ENCODE peak calls at places on chromosomes 7 and 10, in six cellular contexts. V is transverse colon, Q is lower leg skin, T is fibroblast of lung, D is left lung, C is foreskin fibroblast. W is an unnamed sample.

GRCh38 chr10:12419279-12419847 is 70.0 kb downstream of the CAMK1D start:
- DNase-seq in V (no peak), Q (peak; percentile 72), T (peak; percentile 91), D (no peak), C (peak; percentile 89), W (peak; percentile 91)

GRCh38 chr7:12389089-12389700 is 14.5 kb downstream of the VWDE start:
- DNase-seq in V (peak; percentile 26), Q (no peak), T (peak; percentile 72), D (no peak), C (peak; percentile 80), W (peak; percentile 72)

GRCh38 chr10:27620425-27621397 is 116.6 kb downstream of the RAB18 start:
- DNase-seq in V (no peak), Q (peak; percentile 65), T (peak; percentile 62), D (no peak), C (peak; percentile 85), W (no peak)

GRCh38 chr10:117215079-117215478 is 17.8 kb downstream of the KCNK18 start:
- DNase-seq in V (no peak), Q (no peak), T (no peak), D (no peak), C (no peak), W (no peak)

GRCh38 chr7:154789404-154789803 is 213.5 kb downstream of the PAXIP1 start:
- DNase-seq in V (no peak), Q (no peak), T (no peak), D (no peak), C (no peak), W (no peak)

GRCh38 chr10:44955408-44956070 is 4.1 kb upstream of the RASSF4 start:
- DNase-seq in V (no peak), Q (peak; percentile 80), T (no peak), D (no peak), C (no peak), W (no peak)

GRCh38 chr10:6600224-6600987 is 20.3 kb upstream of the PRKCQ start:
- DNase-seq in V (no peak), Q (no peak), T (no peak), D (no peak), C (no peak), W (no peak)

GRCh38 chr10:51092402-51092801 is 18.1 kb downstream of the PRKG1 start:
- DNase-seq in V (peak; percentile 63), Q (no peak), T (peak; percentile 66), D (peak; percentile 37), C (peak; percentile 49), W (peak; percentile 9)

GRCh38 chr10:42753507-42754154 is 29.0 kb upstream of the BMS1 start:
- DNase-seq in V (no peak), Q (no peak), T (no peak), D (no peak), C (peak; percentile 27), W (no peak)

GRCh38 chr10:43574906-43575305 is 490 bp upstream of the ZNF239 start:
- DNase-seq in V (no peak), Q (no peak), T (no peak), D (no peak), C (no peak), W (no peak)

GRCh38 chr10:124579003-124579384 is 117.4 kb downstream of the LHPP start:
- DNase-seq in V (no peak), Q (no peak), T (no peak), D (peak; percentile 28), C (no peak), W (peak; percentile 18)

GRCh38 chr10:29435809-29436501 is 147.1 kb downstream of the LYZL1 start:
- DNase-seq in V (no peak), Q (no peak), T (peak; percentile 27), D (no peak), C (peak; percentile 50), W (no peak)

GRCh38 chr7:29424984-29425309 is 138.7 kb upstream of the PRR15 start:
- DNase-seq in V (peak; percentile 59), Q (no peak), T (no peak), D (no peak), C (no peak), W (no peak)

GRCh38 chr10:103814104-103814503 is 41.3 kb downstream of the SH3PXD2A start:
- DNase-seq in V (peak; percentile 43), Q (no peak), T (no peak), D (no peak), C (peak; percentile 23), W (no peak)

GRCh38 chr10:68196707-68197106 is 35.2 kb downstream of the ATOH7 start:
- DNase-seq in V (no peak), Q (no peak), T (no peak), D (no peak), C (no peak), W (no peak)

GRCh38 chr10:48523820-48524758 is 80.8 kb downstream of the ARHGAP22 start:
- DNase-seq in V (no peak), Q (no peak), T (peak; percentile 14), D (no peak), C (peak; percentile 53), W (no peak)

GRCh38 chr7:20172736-20173334 is 44.3 kb downstream of the MACC1 start:
- DNase-seq in V (peak; percentile 62), Q (peak; percentile 32), T (peak; percentile 64), D (no peak), C (peak; percentile 55), W (peak; percentile 71)

GRCh38 chr7:105132835-105133234 is 118.8 kb downstream of the KMT2E start:
- DNase-seq in V (no peak), Q (no peak), T (no peak), D (no peak), C (no peak), W (no peak)

GRCh38 chr7:84792232-84792882 is 394.5 kb downstream of the SEMA3D start:
- DNase-seq in V (no peak), Q (no peak), T (peak; percentile 17), D (no peak), C (peak; percentile 11), W (no peak)

GRCh38 chr7:924541-925231 is 29.8 kb downstream of the ADAP1 start:
- DNase-seq in V (peak; percentile 38), Q (no peak), T (no peak), D (peak; percentile 31), C (no peak), W (no peak)

GRCh38 chr10:49184642-49185111 is 3.5 kb downstream of the TMEM273 start:
- DNase-seq in V (no peak), Q (no peak), T (no peak), D (no peak), C (no peak), W (no peak)

GRCh38 chr7:38147005-38147404 is 31.0 kb upstream of the STARD3NL start:
- DNase-seq in V (no peak), Q (no peak), T (no peak), D (peak; percentile 36), C (no peak), W (no peak)

GRCh38 chr7:38141187-38141586 is 36.9 kb upstream of the STARD3NL start:
- DNase-seq in V (no peak), Q (no peak), T (no peak), D (no peak), C (no peak), W (no peak)

GRCh38 chr7:38142736-38143135 is 35.3 kb upstream of the STARD3NL start:
- DNase-seq in V (no peak), Q (no peak), T (no peak), D (no peak), C (no peak), W (no peak)
- TF ChIP-seq CTCF in V (no peak), Q (no peak), T (no peak), D (no peak), C (no peak), W (no peak)

DNA sequence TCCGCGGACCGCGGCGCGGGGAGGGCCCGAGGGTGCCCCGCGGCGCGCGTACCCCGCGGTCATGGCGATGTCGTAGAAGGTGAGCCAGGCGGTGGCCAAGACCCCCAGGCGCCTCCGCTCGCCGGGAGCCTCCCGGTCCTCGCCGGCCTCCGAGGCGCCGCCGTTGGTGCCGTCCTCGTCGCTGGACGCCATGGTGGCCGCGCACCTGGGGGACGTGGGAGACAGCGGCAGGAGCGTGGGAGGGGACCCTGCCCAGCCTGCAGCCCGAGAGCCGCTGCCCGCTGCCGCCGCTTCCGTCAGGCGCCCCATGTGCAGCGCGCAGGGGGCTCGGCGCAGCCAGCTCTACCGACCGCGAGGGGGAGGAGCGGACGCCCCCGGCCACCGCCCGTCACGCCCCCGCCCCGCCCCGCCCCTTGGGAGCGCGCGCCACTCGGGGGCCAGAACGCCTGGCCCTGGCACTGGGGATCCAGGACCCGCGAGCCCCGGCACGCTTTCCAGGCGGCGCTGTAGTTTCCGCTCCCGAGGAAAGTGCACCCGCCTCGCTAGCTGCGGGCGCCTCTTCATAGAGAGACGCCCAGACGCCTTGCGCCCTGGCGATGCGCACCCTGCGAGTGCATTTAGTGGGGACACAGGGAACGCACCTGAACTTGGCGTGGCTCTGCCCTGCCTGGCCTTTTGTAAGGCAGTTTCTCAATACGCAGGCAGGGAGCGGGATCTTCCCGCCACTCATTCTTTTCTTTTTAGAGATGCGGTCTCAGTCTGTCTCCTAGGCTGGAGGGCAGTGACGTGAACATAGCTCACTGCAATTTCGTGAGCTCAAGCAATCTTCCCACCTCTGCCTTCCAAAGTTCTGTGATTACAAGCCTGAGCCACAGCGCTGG is at the start of gene HACD1:
- DNase-seq in V (peak; percentile 73), Q (no peak), T (peak; percentile 59), D (peak; percentile 77), C (peak; percentile 87), W (peak; percentile 74)
- TF ChIP-seq CTCF in V (peak; percentile 12), Q (no peak), T (peak; percentile 23), D (no peak), C (no peak), W (peak; percentile 10)

GRCh38 chr10:987906-988666 is at the start of gene GTPBP4:
- DNase-seq in V (peak; percentile 99), Q (peak; percentile 97), T (peak; percentile 97), D (peak; percentile 99), C (peak; percentile 99), W (peak; percentile 95)
- TF ChIP-seq CTCF in V (no peak), Q (no peak), T (no peak), D (no peak), C (no peak), W (no peak)

GRCh38 chr10:120601999-120602398 is 145.0 kb downstream of the PLPP4 start:
- DNase-seq in V (no peak), Q (no peak), T (no peak), D (no peak), C (no peak), W (no peak)

GRCh38 chr10:120612756-120613155 is 155.7 kb downstream of the PLPP4 start:
- DNase-seq in V (no peak), Q (no peak), T (no peak), D (no peak), C (no peak), W (no peak)

GRCh38 chr10:120607710-120608703 is 151.0 kb downstream of the PLPP4 start:
- DNase-seq in V (no peak), Q (no peak), T (no peak), D (no peak), C (no peak), W (no peak)

GRCh38 chr10:120606051-120606764 is 149.2 kb downstream of the PLPP4 start:
- DNase-seq in V (no peak), Q (no peak), T (no peak), D (no peak), C (no peak), W (no peak)

DNA sequence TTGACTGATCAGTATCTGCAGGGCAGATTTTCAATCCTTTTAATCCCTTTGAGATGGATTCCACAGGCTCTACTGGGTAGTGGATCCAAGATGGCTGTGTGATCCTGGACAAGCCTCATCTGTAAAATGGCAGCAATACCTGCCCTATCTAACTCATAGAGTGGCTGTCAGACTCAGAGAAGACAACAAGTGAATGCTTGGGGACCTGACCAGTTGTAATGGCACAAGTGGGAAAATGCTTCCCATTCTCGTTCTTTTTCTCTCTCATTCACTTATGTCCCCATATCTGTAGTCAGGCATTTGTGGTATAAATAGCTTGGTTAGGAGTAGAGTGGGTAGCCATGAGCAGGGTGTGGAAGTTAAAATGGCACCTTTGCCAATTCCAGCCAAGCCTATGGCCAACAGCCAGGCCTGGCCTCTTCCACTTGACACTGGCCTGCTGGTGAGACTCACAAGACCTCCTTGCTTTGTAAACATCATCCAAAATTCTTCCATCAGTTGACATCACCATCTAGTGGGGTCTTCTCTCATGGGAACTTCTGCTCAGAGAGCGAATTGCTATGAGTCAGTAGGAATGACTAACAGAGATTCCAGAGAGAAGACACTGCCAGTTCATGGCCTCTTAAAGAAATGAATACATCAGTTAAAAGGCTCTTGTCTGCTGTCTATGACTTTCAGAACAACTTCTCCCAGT is 150.1 kb downstream of the PLPP4 start:
- DNase-seq in V (no peak), Q (no peak), T (no peak), D (no peak), C (no peak), W (peak; percentile 13)
- TF ChIP-seq CTCF in V (no peak), Q (no peak), T (no peak), D (no peak), C (no peak), W (no peak)